ENCODE peak calls at places on chromosome 1, in four cellular contexts. X is activated naive CD8-positive, alpha-beta T cell treated with anti-CD3 and anti-CD28 coated beads, Interleukin-2, amount 50 U/mL, for 24 hours; Z is GM12892; H is choroid plexus epithelial cell. S is an unnamed sample.

GRCh38 chr1:53077599-53077965 is 15.6 kb downstream of the PODN start:
- DNase-seq in Z (no peak), H (no peak), X (no peak), S (no peak)

GRCh38 chr1:237863234-237863633 is 27.5 kb downstream of the ZP4 start:
- DNase-seq in H (no peak), X (no peak), Z (no peak), S (no peak)

GRCh38 chr1:199129247-199129646 is 490.4 kb downstream of the PTPRC start:
- DNase-seq in X (no peak), H (peak), Z (no peak), S (no peak)

GRCh38 chr1:162003825-162004205 is 19.9 kb downstream of the OLFML2B start:
- DNase-seq in H (peak), Z (no peak), X (no peak), S (no peak)

GRCh38 chr1:248924696-248925532 is 18.9 kb downstream of the PGBD2 start:
- DNase-seq in H (peak), Z (peak), X (peak), S (no peak)

GRCh38 chr1:27399251-27399885 is 6.9 kb downstream of the GPR3 start:
- DNase-seq in X (no peak), H (no peak), Z (no peak), S (no peak)

GRCh38 chr1:245010018-245010614 is 144.7 kb upstream of the KIF26B start:
- DNase-seq in H (no peak), X (no peak), Z (no peak), S (no peak)

GRCh38 chr1:6205849-6206845 is at the start of gene RNF207:
- DNase-seq in H (peak), X (peak), Z (peak), S (peak)

GRCh38 chr1:115336741-115337140 is 1.3 kb downstream of the NGF start:
- DNase-seq in H (no peak), Z (no peak), X (no peak), S (no peak)

GRCh38 chr1:230948301-230948700 is 30.4 kb downstream of the TTC13 start:
- DNase-seq in X (no peak), H (no peak), Z (no peak), S (no peak)

GRCh38 chr1:35885961-35886558 is 3.1 kb downstream of the AGO1 start:
- DNase-seq in H (no peak), Z (no peak), X (no peak), S (peak)

GRCh38 chr1:65330822-65331221 is 21.5 kb downstream of the DNAJC6 start:
- DNase-seq in X (no peak), H (no peak), Z (no peak), S (no peak)

GRCh38 chr1:155184835-155185782 is 11.5 kb downstream of the TRIM46 start:
- DNase-seq in Z (peak), X (no peak), H (no peak), S (no peak)

GRCh38 chr1:236523704-236524141 is at the start of gene LGALS8:
- DNase-seq in X (peak), Z (peak), H (peak), S (peak)

GRCh38 chr1:210496063-210496462 is 167.4 kb downstream of the HHAT start:
- DNase-seq in X (no peak), Z (no peak), H (no peak), S (no peak)

GRCh38 chr1:17611991-17612390 is 72.5 kb downstream of the ARHGEF10L start:
- DNase-seq in H (peak), X (no peak), Z (no peak), S (no peak)

GRCh38 chr1:113749402-113749801 is 9.9 kb downstream of the PHTF1 start:
- DNase-seq in Z (no peak), H (no peak), X (no peak), S (no peak)

GRCh38 chr1:228799929-228800328 is 64.7 kb downstream of the RHOU start:
- DNase-seq in X (no peak), H (no peak), Z (no peak), S (no peak)

GRCh38 chr1:20399196-20399595 is 86.8 kb downstream of the CAMK2N1 start:
- DNase-seq in Z (no peak), H (no peak), X (no peak), S (no peak)

GRCh38 chr1:214280386-214281029 is 451 bp upstream of the SMYD2 start:
- DNase-seq in Z (peak), H (peak), X (peak), S (peak)

GRCh38 chr1:152053375-152053774 is 16.6 kb upstream of the S100A11 start:
- DNase-seq in Z (no peak), H (no peak), X (no peak), S (no peak)

GRCh38 chr1:215793210-215793609 is 226.1 kb downstream of the KCTD3 start:
- DNase-seq in H (peak), Z (no peak), X (no peak), S (no peak)

GRCh38 chr1:43522431-43522775 is 8.3 kb upstream of the PTPRF start:
- DNase-seq in H (no peak), Z (no peak), X (no peak), S (no peak)

GRCh38 chr1:211653907-211654553 is 21.4 kb downstream of the NEK2 start:
- DNase-seq in H (peak), Z (no peak), X (no peak), S (no peak)

GRCh38 chr1:98323906-98324358 is 337.6 kb upstream of the SNX7 start:
- DNase-seq in X (peak), H (peak), Z (no peak), S (peak)

GRCh38 chr1:175314300-175314699 is 121.7 kb upstream of the KIAA0040 start:
- DNase-seq in H (no peak), X (no peak), Z (no peak), S (no peak)

GRCh38 chr1:59107916-59108315 is 189.0 kb upstream of the FGGY start:
- DNase-seq in X (no peak), Z (no peak), H (no peak), S (no peak)

GRCh38 chr1:34479731-34480130 is 275.1 kb upstream of the GJB5 start:
- DNase-seq in X (no peak), Z (no peak), H (no peak), S (no peak)